ENCODE peak calls at places on chromosomes 4 and X, in nine cellular contexts. L, F, K, T, H, G, V, Q and O are unnamed samples.

GRCh38 chr4:107130157-107130556 is 94.0 kb upstream of the DKK2 start:
- DNase-seq in Q (peak; percentile 32), L (no peak), H (no peak), G (no peak), V (no peak), F (no peak), K (no peak), T (no peak), O (no peak)

GRCh38 chr4:16337936-16338335 is 111.7 kb upstream of the TAPT1 start:
- DNase-seq in G (no peak), T (no peak), F (no peak), H (peak; percentile 76), V (no peak), K (no peak), Q (peak; percentile 91), L (no peak), O (no peak)

GRCh38 chrX:4265036-4265435 is 551.6 kb upstream of the PRKX start:
- DNase-seq in G (no peak), K (no peak), L (no peak), Q (no peak), F (no peak), T (no peak), V (no peak), H (no peak), O (no peak)

GRCh38 chr4:38178666-38178995 is 218.4 kb downstream of the PTTG2 start:
- DNase-seq in K (no peak), F (no peak), V (no peak), T (no peak), G (no peak), L (no peak), H (no peak), Q (no peak), O (no peak)

GRCh38 chr4:32499176-32499575 is 1779.0 kb downstream of the PCDH7 start:
- DNase-seq in F (no peak), T (no peak), K (no peak), Q (peak; percentile 65), G (no peak), H (no peak), V (no peak), L (no peak), O (no peak)

GRCh38 chr4:156475322-156475721 is 496.3 kb downstream of the PDGFC start:
- DNase-seq in Q (peak; percentile 70), V (no peak), H (peak; percentile 64), T (peak; percentile 73), K (no peak), F (no peak), G (no peak), L (no peak), O (no peak)

GRCh38 chr4:109801895-109802319 is at the start of gene CFI:
- DNase-seq in T (peak; percentile 57), L (no peak), V (no peak), G (no peak), H (peak; percentile 58), Q (peak; percentile 90), F (no peak), K (no peak), O (no peak)

GRCh38 chrX:46979340-46979739 is 67.1 kb downstream of the JADE3 start:
- DNase-seq in L (no peak), V (no peak), K (no peak), H (peak; percentile 26), G (no peak), Q (peak; percentile 69), F (no peak), T (peak; percentile 45), O (no peak)

GRCh38 chr4:28421221-28421620 is 1560.6 kb downstream of the STIM2 start:
- DNase-seq in L (no peak), F (no peak), K (no peak), G (no peak), T (no peak), Q (no peak), V (no peak), H (peak; percentile 21), O (no peak)

GRCh38 chrX:128781506-128781905 is 729.3 kb upstream of the ACTRT1 start:
- DNase-seq in L (peak; percentile 39), H (no peak), Q (no peak), V (peak; percentile 26), G (no peak), F (peak; percentile 3), T (peak; percentile 6), K (peak; percentile 42), O (peak; percentile 13)

GRCh38 chr4:42412251-42412650 is 15.0 kb downstream of the SHISA3 start:
- DNase-seq in K (no peak), V (no peak), T (peak; percentile 69), Q (peak; percentile 94), G (no peak), H (no peak), L (no peak), F (no peak), O (no peak)

GRCh38 chr4:189374176-189374575 is 566.5 kb upstream of the FRG1 start:
- DNase-seq in V (no peak), T (no peak), K (no peak), G (no peak), H (no peak), Q (no peak), F (no peak), L (no peak), O (no peak)
- H3K27ac ChIP-seq in V (no peak overlapping the region), T (no peak overlapping the region), K (no peak overlapping the region), G (no peak overlapping the region), H (no peak overlapping the region), Q (no peak overlapping the region), F (no peak overlapping the region), L (no peak overlapping the region), O (no peak overlapping the region)

DNA sequence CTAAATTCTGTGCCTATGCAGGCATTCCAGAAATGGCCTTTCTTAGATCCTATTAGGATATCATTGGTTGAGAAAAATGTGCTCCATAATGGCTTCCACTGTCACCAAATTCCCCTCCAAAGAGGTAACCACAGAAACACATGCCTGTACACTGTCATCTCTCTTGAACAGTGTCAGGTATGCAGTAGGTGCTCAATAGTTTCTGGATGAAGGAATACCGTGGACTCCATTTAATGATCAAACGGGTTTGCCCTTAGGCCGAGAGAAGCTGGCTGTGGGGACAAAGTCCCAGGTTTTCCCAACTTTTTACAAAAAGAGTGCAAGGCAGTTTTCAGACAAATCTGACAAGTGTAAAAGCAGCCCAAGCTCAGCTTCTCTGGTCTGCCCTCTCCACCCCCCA is 16.5 kb upstream of the MTM1 start:
- DNase-seq in Q (no peak), V (no peak), G (no peak), T (no peak), H (no peak), F (no peak), K (no peak), L (no peak), O (no peak)
- H3K9me3 ChIP-seq in Q (no peaks in the 10 kb centered on the region), V (no peaks in the 10 kb centered on the region), G (no peaks in the 10 kb centered on the region), T (peaks cover 15% of the 10 kb centered on the region), H (no peaks in the 10 kb centered on the region), F (no peaks in the 10 kb centered on the region), K (no peaks in the 10 kb centered on the region), L (no peaks in the 10 kb centered on the region), O (no peaks in the 10 kb centered on the region)

DNA sequence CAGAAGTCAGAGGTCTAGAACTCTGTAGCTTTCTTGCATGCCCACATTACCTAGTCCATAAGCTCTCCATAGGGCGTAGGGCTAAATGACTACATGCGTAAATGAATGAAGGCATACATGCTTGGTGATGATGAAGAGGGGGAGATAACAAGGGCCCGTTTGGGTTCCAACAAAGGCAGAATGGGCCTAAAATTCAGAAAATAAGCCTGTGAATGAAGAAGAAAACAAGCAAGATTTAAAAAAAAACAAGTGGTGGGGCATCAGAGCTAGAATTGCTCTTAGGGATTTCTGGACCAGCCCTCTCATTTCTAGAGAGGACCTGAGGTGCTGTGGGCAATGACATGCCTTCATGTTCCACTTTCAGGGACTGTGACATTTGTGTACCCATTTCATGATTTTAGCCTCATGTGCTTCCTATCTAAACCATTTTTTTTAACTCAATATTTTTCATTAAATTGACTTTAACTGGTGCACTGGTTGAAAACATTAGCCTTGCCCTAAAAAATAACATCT is 12.1 kb downstream of the GPRIN3 start:
- DNase-seq in V (no peak), L (no peak), Q (no peak), G (no peak), F (no peak), K (no peak), T (no peak), H (no peak), O (no peak)
- H3K27ac ChIP-seq in V (peak overlapping the region; percentile 71), L (peak overlapping the region; percentile 71), Q (no peak overlapping the region), G (no peak overlapping the region), F (no peak overlapping the region), K (peak overlapping the region; percentile 70), T (no peak overlapping the region), H (no peak overlapping the region), O (no peak overlapping the region)

GRCh38 chr4:62495039-62495438 is 1294.9 kb downstream of the ADGRL3 start:
- DNase-seq in T (no peak), F (no peak), L (no peak), V (no peak), G (no peak), K (no peak), Q (no peak), H (peak; percentile 56), O (no peak)

GRCh38 chr4:62487016-62487415 is 1286.9 kb downstream of the ADGRL3 start:
- DNase-seq in L (no peak), V (no peak), Q (no peak), F (no peak), T (no peak), G (no peak), H (peak; percentile 62), K (no peak), O (no peak)

GRCh38 chr4:62490635-62491034 is 1290.5 kb downstream of the ADGRL3 start:
- DNase-seq in V (no peak), H (peak; percentile 4), T (peak; percentile 2), G (no peak), L (no peak), K (no peak), F (no peak), Q (no peak), O (no peak)
- H3K9me3 ChIP-seq in V (no peaks in the 10 kb centered on the region), H (no peaks in the 10 kb centered on the region), T (no peaks in the 10 kb centered on the region), G (no peaks in the 10 kb centered on the region), L (no peaks in the 10 kb centered on the region), K (no peaks in the 10 kb centered on the region), F (peaks cover 6% of the 10 kb centered on the region), Q (no peaks in the 10 kb centered on the region), O (no peaks in the 10 kb centered on the region)

GRCh38 chrX:13051529-13052172 is 7.2 kb upstream of the FAM9C start:
- DNase-seq in T (no peak), F (no peak), V (peak; percentile 12), L (no peak), G (no peak), K (peak; percentile 71), Q (peak; percentile 66), H (no peak), O (no peak)
- H3K27ac ChIP-seq in T (no peak overlapping the region), F (no peak overlapping the region), V (no peak overlapping the region), L (no peak overlapping the region), G (no peak overlapping the region), K (peak overlapping the region; percentile 42), Q (no peak overlapping the region), H (no peak overlapping the region), O (no peak overlapping the region)

DNA sequence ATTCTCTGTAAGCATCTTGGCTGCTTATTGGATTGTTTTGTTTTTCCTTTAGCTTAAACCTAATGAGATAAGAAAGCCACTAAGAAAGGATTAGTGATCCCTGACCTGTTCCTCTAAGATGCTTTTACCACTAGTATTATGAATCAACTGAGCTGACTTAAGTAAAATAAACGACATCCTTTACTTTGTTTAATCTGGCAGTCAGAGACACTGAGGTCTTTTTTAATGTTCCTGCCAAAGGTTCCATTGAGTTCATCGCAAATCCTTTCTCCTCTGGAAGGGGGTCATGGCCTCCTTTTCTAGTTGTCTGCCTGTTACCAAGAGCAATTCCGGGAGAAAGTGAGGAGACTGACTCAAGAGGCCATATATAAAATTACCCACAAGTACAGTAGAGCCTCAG is 1038.3 kb upstream of the SLIT2 start:
- DNase-seq in K (no peak), V (no peak), Q (peak; percentile 88), F (peak; percentile 36), G (no peak), L (no peak), T (peak; percentile 34), H (no peak), O (no peak)
- H3K9me3 ChIP-seq in K (no peaks in the 10 kb centered on the region), V (peaks cover 8% of the 10 kb centered on the region), Q (no peaks in the 10 kb centered on the region), F (peaks cover 6% of the 10 kb centered on the region), G (no peaks in the 10 kb centered on the region), L (no peaks in the 10 kb centered on the region), T (no peaks in the 10 kb centered on the region), H (no peaks in the 10 kb centered on the region), O (no peaks in the 10 kb centered on the region)

GRCh38 chr4:113584407-113585150 is 177.0 kb downstream of the CAMK2D start:
- DNase-seq in H (no peak), Q (peak; percentile 84), V (no peak), L (no peak), G (no peak), T (peak; percentile 60), K (no peak), F (no peak), O (peak; percentile 35)
- H3K27ac ChIP-seq in H (no peak overlapping the region), Q (no peak overlapping the region), V (peak overlapping the region; percentile 37), L (no peak overlapping the region), G (no peak overlapping the region), T (peak overlapping the region; percentile 96), K (no peak overlapping the region), F (peak overlapping the region; percentile 44), O (no peak overlapping the region)